ENCODE peak calls at places on chromosomes 1 and 21, in seven cellular contexts. Y, O, E, R, T, U and S are unnamed samples.

GRCh38 chr1:21099034-21099868 is 77.4 kb downstream of the EIF4G3 start:
- DNase-seq in O (peak), U (no peak), Y (peak), E (no peak), R (peak), T (no peak), S (no peak)

GRCh38 chr1:243834130-243834529 is 15.9 kb downstream of the AKT3 start:
- DNase-seq in E (no peak), R (no peak), U (no peak), Y (no peak), T (no peak), O (no peak), S (no peak)

GRCh38 chr21:31132574-31133242 is 94.4 kb upstream of the KRTAP19-8 start:
- DNase-seq in Y (no peak), O (peak), E (no peak), U (no peak), T (peak), R (peak), S (no peak)

GRCh38 chr1:34538481-34538880 is 216.4 kb upstream of the GJB5 start:
- DNase-seq in T (no peak), R (no peak), Y (no peak), O (no peak), U (no peak), E (no peak), S (no peak)

GRCh38 chr1:112783059-112783458 is 67.9 kb upstream of the PPM1J start:
- DNase-seq in Y (no peak), U (no peak), E (no peak), O (no peak), R (no peak), T (no peak), S (no peak)

GRCh38 chr1:88973520-88974137 is 18.8 kb downstream of the KYAT3 start:
- DNase-seq in Y (peak), U (no peak), E (peak), R (peak), T (no peak), O (peak), S (no peak)

GRCh38 chr1:156664949-156665411 is 12.2 kb downstream of the NES start:
- DNase-seq in U (no peak), Y (no peak), T (no peak), O (no peak), R (no peak), E (no peak), S (no peak)

GRCh38 chr1:23196627-23197328 is 20.5 kb downstream of the HTR1D start:
- DNase-seq in E (no peak), O (peak), U (no peak), Y (peak), T (no peak), R (peak), S (no peak)

GRCh38 chr1:89633745-89634625 is 1.1 kb downstream of the LRRC8C start:
- DNase-seq in Y (peak), U (no peak), O (peak), R (peak), E (peak), T (no peak), S (peak)

GRCh38 chr21:18443085-18443484 is 39.5 kb upstream of the TMPRSS15 start:
- DNase-seq in T (no peak), E (peak), R (no peak), O (no peak), U (no peak), Y (no peak), S (no peak)

GRCh38 chr1:206684478-206685255 is at the start of gene MAPKAPK2:
- DNase-seq in E (peak), O (peak), R (peak), Y (peak), T (peak), U (peak), S (peak)

GRCh38 chr1:214989341-214989740 is 93.2 kb upstream of the KCNK2 start:
- DNase-seq in T (no peak), U (no peak), E (no peak), R (peak), O (peak), Y (peak), S (no peak)

GRCh38 chr1:238005116-238005515 is 114.4 kb upstream of the ZP4 start:
- DNase-seq in E (no peak), R (no peak), T (no peak), O (no peak), Y (no peak), U (no peak), S (no peak)

GRCh38 chr1:6547301-6547700 is 7.0 kb downstream of the NOL9 start:
- DNase-seq in R (peak), Y (peak), U (no peak), E (no peak), T (no peak), O (peak), S (no peak)

GRCh38 chr1:240000634-240001033 is 91.0 kb upstream of the FMN2 start:
- DNase-seq in Y (peak), U (no peak), T (no peak), E (no peak), R (peak), O (peak), S (no peak)

GRCh38 chr1:207224666-207225065 is 96.8 kb upstream of the CD55 start:
- DNase-seq in O (no peak), T (no peak), Y (no peak), R (no peak), E (no peak), U (no peak), S (no peak)

GRCh38 chr1:15027515-15027948 is 126.0 kb upstream of the TMEM51 start:
- DNase-seq in O (peak), E (peak), R (peak), T (no peak), U (peak), Y (peak), S (no peak)

GRCh38 chr21:45417951-45418300 is 13.0 kb downstream of the COL18A1 start:
- DNase-seq in T (no peak), U (no peak), O (no peak), Y (no peak), R (no peak), E (no peak), S (no peak)

GRCh38 chr1:160086162-160086892 is 5.0 kb downstream of the KCNJ9 start:
- DNase-seq in E (no peak), U (no peak), R (no peak), O (no peak), Y (peak), T (no peak), S (no peak)

GRCh38 chr1:242828199-242828598 is 303.7 kb upstream of the PLD5 start:
- DNase-seq in O (no peak), E (no peak), Y (no peak), R (no peak), T (no peak), U (peak), S (peak)

GRCh38 chr1:57633055-57633454 is 209.2 kb upstream of the DAB1 start:
- DNase-seq in T (no peak), E (no peak), R (no peak), Y (peak), U (no peak), O (no peak), S (no peak)

GRCh38 chr1:27778022-27778421 is 5.0 kb downstream of the STX12 start:
- DNase-seq in R (no peak), Y (no peak), O (no peak), T (no peak), U (no peak), E (no peak), S (no peak)

GRCh38 chr1:95086949-95087533 is 14.3 kb upstream of the ALG14 start:
- DNase-seq in U (no peak), Y (peak), O (peak), R (peak), E (no peak), T (no peak), S (no peak)

GRCh38 chr1:150550222-150551048 is 1.2 kb downstream of the ADAMTSL4 start:
- DNase-seq in O (no peak), U (no peak), E (no peak), R (no peak), Y (peak), T (no peak), S (no peak)